ENCODE peak calls at places on chromosome 16, in five cellular contexts. One of them, this sample, is unnamed.
A peak's percentile ranks its signal among the peaks of the same experiment; 100 is the strongest.

GRCh38 chr16:87602005-87602790 is at the start of gene JPH3:
- DNase-seq in hepatic stellate cell: no peak
- DNase-seq in sciatic nerve: no peak
- DNase-seq in left ventricle myocardium superior: no peak
- DNase-seq in T-helper 17 cell: no peak
- DNase-seq in this sample: no peak

GRCh38 chr16:83704656-83705055 is 103.1 kb upstream of the HSBP1 start:
- DNase-seq in hepatic stellate cell: no peak
- DNase-seq in sciatic nerve: no peak
- DNase-seq in left ventricle myocardium superior: no peak
- DNase-seq in T-helper 17 cell: no peak
- DNase-seq in this sample: peak; percentile 19

GRCh38 chr16:20348365-20349185 is 3.9 kb downstream of the UMOD start:
- DNase-seq in hepatic stellate cell: no peak
- DNase-seq in sciatic nerve: no peak
- DNase-seq in left ventricle myocardium superior: no peak
- DNase-seq in T-helper 17 cell: no peak
- DNase-seq in this sample: no peak

GRCh38 chr16:69823831-69824563 is 61.9 kb downstream of the WWP2 start:
- DNase-seq in hepatic stellate cell: peak; percentile 76
- DNase-seq in sciatic nerve: peak; percentile 63
- DNase-seq in left ventricle myocardium superior: peak; percentile 73
- DNase-seq in T-helper 17 cell: no peak
- DNase-seq in this sample: no peak

GRCh38 chr16:49717693-49718092 is 138.2 kb downstream of the ZNF423 start:
- DNase-seq in hepatic stellate cell: no peak
- DNase-seq in sciatic nerve: no peak
- DNase-seq in left ventricle myocardium superior: no peak
- DNase-seq in T-helper 17 cell: no peak
- DNase-seq in this sample: no peak

GRCh38 chr16:51228097-51228659 is 77.1 kb upstream of the SALL1 start:
- DNase-seq in hepatic stellate cell: no peak
- DNase-seq in sciatic nerve: no peak
- DNase-seq in left ventricle myocardium superior: no peak
- DNase-seq in T-helper 17 cell: no peak
- DNase-seq in this sample: no peak

GRCh38 chr16:66549284-66550131 is at the start of gene TK2:
- DNase-seq in hepatic stellate cell: peak; percentile 83
- DNase-seq in sciatic nerve: peak; percentile 81
- DNase-seq in left ventricle myocardium superior: peak; percentile 86
- DNase-seq in T-helper 17 cell: peak; percentile 49
- DNase-seq in this sample: no peak

GRCh38 chr16:59224426-59224825 is 490.3 kb upstream of the GOT2 start:
- DNase-seq in hepatic stellate cell: no peak
- DNase-seq in sciatic nerve: no peak
- DNase-seq in left ventricle myocardium superior: no peak
- DNase-seq in T-helper 17 cell: no peak
- DNase-seq in this sample: no peak

GRCh38 chr16:16006650-16007049 is 57.2 kb downstream of the ABCC1 start:
- DNase-seq in hepatic stellate cell: no peak
- DNase-seq in sciatic nerve: no peak
- DNase-seq in left ventricle myocardium superior: no peak
- DNase-seq in T-helper 17 cell: no peak
- DNase-seq in this sample: no peak

GRCh38 chr16:35741546-35741945 is 2282.1 kb downstream of the TP53TG3F start:
- DNase-seq in hepatic stellate cell: no peak
- DNase-seq in sciatic nerve: no peak
- DNase-seq in left ventricle myocardium superior: no peak
- DNase-seq in T-helper 17 cell: no peak
- DNase-seq in this sample: no peak

GRCh38 chr16:84686702-84687298 is 13.0 kb upstream of the USP10 start:
- DNase-seq in hepatic stellate cell: no peak
- DNase-seq in sciatic nerve: no peak
- DNase-seq in left ventricle myocardium superior: no peak
- DNase-seq in T-helper 17 cell: no peak
- DNase-seq in this sample: no peak

GRCh38 chr16:17204248-17205043 is 266.3 kb downstream of the XYLT1 start:
- DNase-seq in hepatic stellate cell: no peak
- DNase-seq in sciatic nerve: no peak
- DNase-seq in left ventricle myocardium superior: no peak
- DNase-seq in T-helper 17 cell: no peak
- DNase-seq in this sample: no peak

GRCh38 chr16:83285921-83286320 is 521.9 kb upstream of the HSBP1 start:
- DNase-seq in hepatic stellate cell: no peak
- DNase-seq in sciatic nerve: no peak
- DNase-seq in left ventricle myocardium superior: no peak
- DNase-seq in T-helper 17 cell: no peak
- DNase-seq in this sample: no peak

GRCh38 chr16:63720848-63721247 is 1401.0 kb downstream of the CDH11 start:
- DNase-seq in hepatic stellate cell: no peak
- DNase-seq in sciatic nerve: no peak
- DNase-seq in left ventricle myocardium superior: no peak
- DNase-seq in T-helper 17 cell: no peak
- DNase-seq in this sample: no peak

GRCh38 chr16:48347980-48348379 is 37.2 kb downstream of the SIAH1 start:
- DNase-seq in hepatic stellate cell: no peak
- DNase-seq in sciatic nerve: no peak
- DNase-seq in left ventricle myocardium superior: no peak
- DNase-seq in T-helper 17 cell: no peak
- DNase-seq in this sample: no peak

GRCh38 chr16:2963074-2963610 is 933 bp upstream of the KREMEN2 start:
- DNase-seq in hepatic stellate cell: no peak
- DNase-seq in sciatic nerve: no peak
- DNase-seq in left ventricle myocardium superior: peak; percentile 18
- DNase-seq in T-helper 17 cell: peak; percentile 42
- DNase-seq in this sample: no peak

GRCh38 chr16:57938936-57939871 is 31.7 kb downstream of the CNGB1 start:
- DNase-seq in hepatic stellate cell: peak; percentile 29
- DNase-seq in sciatic nerve: peak; percentile 76
- DNase-seq in left ventricle myocardium superior: peak; percentile 87
- DNase-seq in T-helper 17 cell: no peak
- DNase-seq in this sample: no peak

GRCh38 chr16:80751167-80751566 is 53.2 kb downstream of the CDYL2 start:
- DNase-seq in hepatic stellate cell: no peak
- DNase-seq in sciatic nerve: no peak
- DNase-seq in left ventricle myocardium superior: no peak
- DNase-seq in T-helper 17 cell: no peak
- DNase-seq in this sample: no peak

GRCh38 chr16:50859628-50860360 is 117.9 kb downstream of the CYLD start:
- DNase-seq in hepatic stellate cell: no peak
- DNase-seq in sciatic nerve: no peak
- DNase-seq in left ventricle myocardium superior: no peak
- DNase-seq in T-helper 17 cell: no peak
- DNase-seq in this sample: no peak

GRCh38 chr16:52976539-52977167 is 76.0 kb downstream of the CHD9NB start:
- DNase-seq in hepatic stellate cell: peak; percentile 14
- DNase-seq in sciatic nerve: no peak
- DNase-seq in left ventricle myocardium superior: no peak
- DNase-seq in T-helper 17 cell: no peak
- DNase-seq in this sample: no peak

GRCh38 chr16:57720142-57720575 is 15.4 kb upstream of the KATNB1 start:
- DNase-seq in hepatic stellate cell: peak; percentile 72
- DNase-seq in sciatic nerve: no peak
- DNase-seq in left ventricle myocardium superior: peak; percentile 73
- DNase-seq in T-helper 17 cell: no peak
- DNase-seq in this sample: no peak

GRCh38 chr16:78503501-78504110 is 404.2 kb downstream of the WWOX start:
- DNase-seq in hepatic stellate cell: peak; percentile 12
- DNase-seq in sciatic nerve: no peak
- DNase-seq in left ventricle myocardium superior: no peak
- DNase-seq in T-helper 17 cell: no peak
- DNase-seq in this sample: no peak

This sample was measured in HS-27A.